ENCODE peak calls at places on chromosomes 12 and 14, in seven cellular contexts. P is endothelial cell, N is NCI-H146, Q is cardiac fibroblast, Y is IMR-90, S is GM23248, U is NCI-H1436 treated with DMSO at 0.1 percent for 48 hours. L is an unnamed sample.

GRCh38 chr12:64946132-64946829 is 121.8 kb downstream of the TBC1D30 start:
- DNase-seq in P (no peak), N (peak), Q (peak), Y (peak), S (no peak), U (no peak), L (no peak)

GRCh38 chr14:78455896-78456435 is 285.8 kb downstream of the NRXN3 start:
- DNase-seq in P (no peak), N (no peak), Q (no peak), Y (no peak), S (no peak), U (no peak), L (no peak)

GRCh38 chr12:95802482-95803264 is 12.1 kb upstream of the NTN4 start:
- DNase-seq in P (no peak), N (no peak), Q (peak), Y (peak), S (peak), U (no peak), L (no peak)

GRCh38 chr12:54018608-54018984 is 9.6 kb upstream of the HOXC6 start:
- DNase-seq in P (no peak), N (no peak), Q (no peak), Y (no peak), S (peak), U (no peak), L (no peak)

GRCh38 chr12:15230137-15230536 is 8.9 kb upstream of the RERG start:
- DNase-seq in P (no peak), N (no peak), Q (peak), Y (no peak), S (no peak), U (no peak), L (no peak)

GRCh38 chr12:95169368-95169767 is 47.9 kb downstream of the FGD6 start:
- DNase-seq in P (no peak), N (no peak), Q (peak), Y (peak), S (peak), U (no peak), L (no peak)

GRCh38 chr12:53068811-53069585 is 10.2 kb downstream of the SPRYD3 start:
- DNase-seq in P (no peak), N (no peak), Q (peak), Y (no peak), S (no peak), U (no peak), L (no peak)

GRCh38 chr14:94158239-94158888 is 15.8 kb upstream of the PPP4R4 start:
- DNase-seq in P (no peak), N (no peak), Q (no peak), Y (no peak), S (no peak), U (no peak), L (peak)

GRCh38 chr12:58465418-58465817 is 454.9 kb downstream of the LRIG3 start:
- DNase-seq in P (no peak), N (no peak), Q (no peak), Y (peak), S (peak), U (no peak), L (no peak)

GRCh38 chr12:57895337-57896138 is 45.8 kb upstream of the ATP23 start:
- DNase-seq in P (no peak), N (no peak), Q (no peak), Y (peak), S (peak), U (no peak), L (no peak)